ENCODE peak calls at places on chromosome 16, in seven cellular contexts. Z, N, I, K, J, L and A are unnamed samples.

GRCh38 chr16:14502256-14502875 is 127.7 kb downstream of the PARN start:
- DNase-seq in K (no peak), N (no peak), J (no peak), I (no peak), L (no peak), Z (no peak), A (no peak)

GRCh38 chr16:65214196-65214595 is 92.3 kb upstream of the CDH11 start:
- DNase-seq in J (no peak), Z (no peak), N (no peak), K (no peak), L (no peak), I (peak; percentile 17), A (no peak)

GRCh38 chr16:84700518-84701277 is 898 bp downstream of the USP10 start:
- DNase-seq in Z (no peak), K (peak; percentile 58), N (no peak), J (no peak), L (no peak), I (peak; percentile 29), A (peak; percentile 44)

GRCh38 chr16:74936902-74937560 is 47.9 kb downstream of the WDR59 start:
- DNase-seq in K (peak; percentile 9), Z (no peak), N (no peak), I (peak; percentile 95), L (no peak), J (no peak), A (no peak)

GRCh38 chr16:84718-85452 is 6.9 kb downstream of the MPG start:
- DNase-seq in L (peak; percentile 95), J (peak; percentile 41), I (peak; percentile 96), Z (no peak), N (peak; percentile 82), K (no peak), A (peak; percentile 34)

GRCh38 chr16:27203429-27204231 is at the start of gene KDM8:
- DNase-seq in K (peak; percentile 99), L (peak; percentile 100), J (peak; percentile 97), Z (peak; percentile 98), N (peak; percentile 100), I (peak; percentile 99), A (peak; percentile 99)

GRCh38 chr16:84617631-84618427 is at the start of gene COTL1:
- DNase-seq in I (peak; percentile 99), N (peak; percentile 97), K (peak; percentile 97), J (peak; percentile 89), Z (peak; percentile 93), L (peak; percentile 99), A (peak; percentile 97)

GRCh38 chr16:4116328-4117249 is at the start of gene ADCY9:
- DNase-seq in J (no peak), K (peak; percentile 80), N (peak; percentile 82), L (peak; percentile 83), I (peak; percentile 73), Z (peak; percentile 96), A (peak; percentile 82)

GRCh38 chr16:66905633-66906539 is 12.8 kb downstream of the CDH16 start:
- DNase-seq in I (no peak), K (peak; percentile 91), Z (peak; percentile 55), N (peak; percentile 88), L (no peak), J (no peak), A (peak; percentile 86)

GRCh38 chr16:47634126-47634525 is 173.0 kb downstream of the PHKB start:
- DNase-seq in I (no peak), L (no peak), Z (no peak), N (no peak), K (no peak), J (no peak), A (no peak)